ENCODE peak calls at places on chromosomes 13 and 19, in four cellular contexts. H is CD4-positive, CD25-positive, alpha-beta regulatory T cell; F is keratinocyte; W is GM23338. M is an unnamed sample. For H3K4me1, the result is how much of the 10 kb centered on the place peaks cover.

GRCh38 chr13:95842898-95843297 is 166.0 kb downstream of the DNAJC3 start:
- DNase-seq in H (no peak), F (no peak), W (no peak), M (no peak)

GRCh38 chr13:33968520-33969507 is 150.9 kb downstream of the RFC3 start:
- DNase-seq in H (no peak), F (no peak), W (no peak), M (no peak)

GRCh38 chr13:62453761-62454160 is 1038.1 kb upstream of the PCDH20 start:
- DNase-seq in H (no peak), F (no peak), W (no peak), M (no peak)

GRCh38 chr19:35142531-35143230 is 374 bp upstream of the FXYD7 start:
- DNase-seq in H (peak), F (no peak), W (peak), M (peak)

GRCh38 chr19:30327331-30327730 is 44.9 kb upstream of the ZNF536 start:
- DNase-seq in H (no peak), F (no peak), W (no peak), M (no peak)

GRCh38 chr19:55027472-55028337 is 10.4 kb downstream of the GP6 start:
- DNase-seq in H (no peak), F (no peak), W (no peak), M (peak)

GRCh38 chr13:56924401-56924800 is 216.3 kb upstream of the PRR20A start:
- DNase-seq in H (no peak), F (no peak), W (no peak), M (no peak)

GRCh38 chr19:1089126-1089771 is 5.9 kb downstream of the POLR2E start:
- DNase-seq in H (no peak), F (no peak), W (no peak), M (no peak)

GRCh38 chr13:36154567-36155231 is 23.5 kb upstream of the DCLK1 start:
- DNase-seq in H (no peak), F (no peak), W (peak), M (peak)

GRCh38 chr13:107518292-107518691 is 697.0 kb downstream of the LIG4 start:
- DNase-seq in H (no peak), F (no peak), W (peak), M (peak)

GRCh38 chr19:38617283-38617763 is 430 bp downstream of the MAP4K1 start:
- DNase-seq in H (no peak), F (no peak), W (no peak), M (peak)

GRCh38 chr13:36887758-36888521 is 32.1 kb downstream of the SMAD9 start:
- DNase-seq in H (no peak), F (no peak), W (peak), M (no peak)

GRCh38 chr19:18421371-18421959 is 2.3 kb downstream of the SSBP4 start:
- DNase-seq in H (no peak), F (no peak), W (no peak), M (peak)
- H3K4me1 ChIP-seq in H (half or more), F (under half), W (under half), M (under half)

GRCh38 chr19:8481616-8482015 is 20.8 kb downstream of the PRAM1 start:
- DNase-seq in H (no peak), F (no peak), W (no peak), M (no peak)
- H3K4me1 ChIP-seq in H (under half), F (under half), W (under half), M (under half)

GRCh38 chr19:46896076-46896794 is 35.4 kb downstream of the ARHGAP35 start:
- DNase-seq in H (no peak), F (no peak), W (no peak), M (no peak)
- H3K4me1 ChIP-seq in H (under half), F (under half), W (under half), M (under half)

GRCh38 chr19:17469092-17469370 is 1.3 kb upstream of the SLC27A1 start:
- DNase-seq in H (no peak), F (no peak), W (no peak), M (peak)
- H3K4me1 ChIP-seq in H (under half), F (under half), W (under half), M (under half)

DNA sequence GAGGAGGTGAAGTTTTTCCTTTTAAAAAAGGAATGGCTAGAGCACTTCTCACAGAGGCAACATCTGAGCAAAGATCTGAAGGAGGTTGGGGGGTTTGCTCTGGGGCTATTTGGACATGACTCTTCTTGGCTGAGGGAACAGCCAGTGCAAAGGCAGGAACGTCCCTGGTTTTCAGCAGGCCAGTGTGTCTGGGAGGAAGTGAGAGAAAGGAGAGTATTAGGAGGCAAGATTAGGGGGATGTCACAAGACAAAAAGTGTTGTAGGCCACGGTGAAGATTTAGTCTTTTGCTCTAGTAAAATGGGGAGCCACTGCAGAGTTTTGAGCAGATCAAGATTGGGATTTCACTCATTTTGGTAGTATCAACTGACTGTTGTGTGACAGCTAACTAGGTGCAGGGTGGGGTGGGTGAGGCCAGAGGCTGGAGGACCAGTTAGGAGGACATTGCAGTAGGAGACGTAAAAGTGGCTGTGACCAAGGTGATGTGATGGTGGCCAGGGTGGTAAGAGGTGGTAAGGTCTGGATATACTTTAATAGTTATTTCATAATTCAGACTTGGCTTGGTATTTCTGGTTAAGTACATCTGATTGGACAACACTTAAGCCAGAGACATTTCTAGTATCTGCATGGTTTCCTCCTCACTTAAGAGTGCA is 40.6 kb downstream of the WDFY2 start:
- DNase-seq in H (no peak), F (no peak), W (no peak), M (no peak)
- H3K4me1 ChIP-seq in H (under half), F (under half), W (under half), M (under half)